ENCODE peak calls at places on chromosomes 13 and 19, in five cellular contexts. M is stomach, G is kidney, W is BJ, U is GM10248. L is an unnamed sample.
A peak's percentile ranks its signal among the peaks of the same experiment; 100 is the strongest.

GRCh38 chr13:21039097-21039800 is 22.1 kb downstream of the LATS2 start:
- DNase-seq in M (no peak), W (no peak), G (no peak), U (no peak), L (no peak)

GRCh38 chr19:44869728-44870470 is 21.2 kb upstream of the TOMM40 start:
- DNase-seq in U (no peak), W (no peak), M (no peak), G (no peak), L (no peak)

GRCh38 chr19:46529622-46530451 is 34.2 kb upstream of the PNMA8B start:
- DNase-seq in G (no peak), M (peak; percentile 69), W (no peak), U (peak; percentile 82), L (peak; percentile 63)

GRCh38 chr13:106318941-106319411 is 216.5 kb downstream of the EFNB2 start:
- DNase-seq in G (no peak), W (peak; percentile 76), U (no peak), M (no peak), L (no peak)

GRCh38 chr13:93248627-93249047 is 22.0 kb downstream of the GPC6 start:
- DNase-seq in G (no peak), W (no peak), M (peak; percentile 31), U (no peak), L (no peak)

GRCh38 chr13:89136678-89137077 is 1465.5 kb downstream of the SLITRK5 start:
- DNase-seq in W (no peak), G (no peak), U (no peak), M (no peak), L (no peak)

GRCh38 chr19:14525729-14526128 is 3.7 kb upstream of the TECR start:
- DNase-seq in U (no peak), G (no peak), W (no peak), M (no peak), L (no peak)

GRCh38 chr19:13846533-13847032 is 30.4 kb upstream of the NANOS3 start:
- DNase-seq in G (peak; percentile 97), U (peak; percentile 92), W (peak; percentile 68), M (peak; percentile 88), L (peak; percentile 92)

GRCh38 chr19:43562211-43562697 is 13.1 kb downstream of the XRCC1 start:
- DNase-seq in W (no peak), M (no peak), U (no peak), G (peak; percentile 46), L (peak; percentile 34)

GRCh38 chr13:32330438-32330837 is 15.1 kb downstream of the BRCA2 start:
- DNase-seq in U (no peak), W (peak; percentile 49), M (no peak), G (no peak), L (no peak)

GRCh38 chr13:53545340-53545941 is 516.8 kb downstream of the OLFM4 start:
- DNase-seq in M (no peak), G (peak; percentile 36), U (no peak), W (no peak), L (no peak)

GRCh38 chr19:32638625-32639024 is 36.4 kb downstream of the ANKRD27 start:
- DNase-seq in M (no peak), G (no peak), W (no peak), U (no peak), L (no peak)

GRCh38 chr13:37640499-37640898 is 41.9 kb upstream of the POSTN start:
- DNase-seq in W (no peak), U (no peak), G (no peak), M (no peak), L (no peak)

GRCh38 chr19:35738887-35739229 is 3.4 kb downstream of the IGFLR1 start:
- DNase-seq in M (no peak), U (no peak), W (no peak), G (no peak), L (no peak)

GRCh38 chr13:90738881-90739280 is 608.6 kb upstream of the MIR17HG start:
- DNase-seq in W (no peak), G (no peak), U (no peak), M (no peak), L (no peak)

GRCh38 chr19:31352296-31352781 is 3.1 kb upstream of the TSHZ3 start:
- DNase-seq in W (no peak), G (no peak), M (no peak), U (no peak), L (no peak)

GRCh38 chr19:49333426-49334288 is 1.5 kb upstream of the CD37 start:
- DNase-seq in U (peak; percentile 74), G (peak; percentile 84), W (no peak), M (peak; percentile 29), L (peak; percentile 81)

GRCh38 chr13:44106231-44107152 is 226.8 kb downstream of the LACC1 start:
- DNase-seq in G (no peak), M (no peak), U (no peak), W (no peak), L (no peak)

GRCh38 chr19:5738423-5738822 is 18.0 kb downstream of the CATSPERD start:
- DNase-seq in U (no peak), W (no peak), M (no peak), G (peak; percentile 77), L (no peak)

GRCh38 chr19:3479177-3479818 is 1.0 kb downstream of the SMIM24 start:
- DNase-seq in M (peak; percentile 40), U (peak; percentile 69), G (no peak), W (no peak), L (no peak)

GRCh38 chr19:41758846-41759245 is 3.5 kb downstream of the CEACAM6 start:
- DNase-seq in W (no peak), G (no peak), M (no peak), U (no peak), L (no peak)

GRCh38 chr19:5578094-5578846 is 10.5 kb upstream of the TINCR start:
- DNase-seq in M (peak; percentile 74), U (peak; percentile 90), G (peak; percentile 85), W (no peak), L (peak; percentile 73)

GRCh38 chr19:17686027-17686511 is 2.1 kb downstream of the UNC13A start:
- DNase-seq in M (no peak), U (no peak), W (no peak), G (no peak), L (no peak)

GRCh38 chr19:45140533-45140932 is 20.2 kb downstream of the NKPD1 start:
- DNase-seq in W (no peak), M (no peak), G (no peak), U (no peak), L (no peak)

DNA sequence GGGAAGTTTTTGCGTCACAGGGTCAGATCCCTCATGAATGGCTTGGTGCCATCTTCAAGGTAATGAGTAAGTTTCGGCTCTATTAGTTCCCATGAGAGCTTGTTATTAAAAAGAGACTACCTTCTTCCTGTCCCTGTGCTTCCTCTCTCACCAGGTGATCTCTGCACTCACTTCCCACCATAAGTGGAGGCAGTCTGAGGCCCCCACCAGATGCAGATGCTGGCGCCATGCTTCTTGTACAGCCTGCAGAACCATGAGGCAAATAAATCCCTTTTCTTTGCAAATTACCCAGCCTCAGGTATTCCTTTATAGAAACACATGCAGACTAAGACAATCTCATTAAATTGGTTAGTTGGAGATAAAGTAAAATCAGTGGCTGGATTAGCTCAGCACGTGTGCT is 75.6 kb upstream of the RFC3 start:
- DNase-seq in W (no peak), G (no peak), M (no peak), U (no peak), L (no peak)
- TF ChIP-seq CTCF in W (no peak), G (no peak), M (no peak), U (no peak), L (no peak)

GRCh38 chr13:19661561-19661960 is 28.1 kb downstream of the MPHOSPH8 start:
- DNase-seq in U (no peak), G (no peak), M (no peak), W (no peak), L (no peak)

GRCh38 chr13:19665427-19665859 is 32.0 kb downstream of the MPHOSPH8 start:
- DNase-seq in W (no peak), U (no peak), G (no peak), M (no peak), L (no peak)

GRCh38 chr13:19661126-19661525 is 27.7 kb downstream of the MPHOSPH8 start:
- DNase-seq in W (no peak), G (no peak), M (no peak), U (no peak), L (no peak)

GRCh38 chr13:19664481-19665230 is 31.2 kb downstream of the MPHOSPH8 start:
- DNase-seq in G (no peak), U (no peak), M (no peak), W (no peak), L (no peak)

DNA sequence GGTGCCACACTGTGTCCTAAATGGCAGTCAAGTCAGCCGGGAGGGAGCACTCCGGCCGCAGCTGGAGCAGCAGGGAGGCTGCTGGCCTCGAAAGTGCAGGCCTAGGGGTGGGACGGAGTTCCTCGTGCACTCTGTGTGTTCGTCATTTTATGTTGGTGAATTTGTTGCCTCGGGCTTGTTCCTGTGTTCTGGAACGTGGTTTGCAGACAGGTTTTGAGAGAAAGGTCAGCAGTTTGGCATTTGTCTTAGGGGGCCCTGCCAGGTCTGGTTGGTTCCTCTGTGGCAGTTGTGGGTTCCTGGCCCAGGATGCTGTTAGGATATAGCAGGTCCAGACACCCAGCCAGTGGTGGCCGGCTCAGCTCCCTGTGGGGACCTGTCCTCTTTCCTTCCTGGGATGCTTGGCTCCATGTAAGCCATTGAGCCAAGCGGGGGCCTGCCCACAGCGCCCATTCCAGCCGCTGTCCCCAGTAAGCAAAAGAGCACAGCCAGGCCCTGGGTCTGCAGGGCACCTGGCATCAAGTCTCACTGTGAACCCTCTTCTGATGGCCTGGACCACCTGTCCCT is 30.0 kb downstream of the MPHOSPH8 start:
- DNase-seq in M (no peak), U (no peak), W (no peak), G (no peak), L (no peak)
- TF ChIP-seq CTCF in M (no peak), U (no peak), W (no peak), G (no peak), L (no peak)

GRCh38 chr13:65990684-65991083 is 1239.5 kb downstream of the PCDH9 start:
- DNase-seq in U (no peak), W (no peak), M (no peak), G (no peak), L (no peak)
- TF ChIP-seq CTCF in U (no peak), W (no peak), M (no peak), G (no peak), L (no peak)

GRCh38 chr13:39279077-39279476 is 240.8 kb downstream of the NHLRC3 start:
- DNase-seq in M (no peak), W (no peak), U (no peak), G (no peak), L (no peak)

GRCh38 chr13:39283062-39283461 is 244.8 kb downstream of the NHLRC3 start:
- DNase-seq in M (no peak), W (no peak), G (no peak), U (no peak), L (no peak)

GRCh38 chr13:39282400-39282972 is 244.2 kb downstream of the NHLRC3 start:
- DNase-seq in M (no peak), U (peak; percentile 38), W (no peak), G (no peak), L (no peak)

GRCh38 chr13:39281539-39282150 is 243.4 kb downstream of the NHLRC3 start:
- DNase-seq in M (no peak), G (no peak), W (no peak), U (no peak), L (no peak)

DNA sequence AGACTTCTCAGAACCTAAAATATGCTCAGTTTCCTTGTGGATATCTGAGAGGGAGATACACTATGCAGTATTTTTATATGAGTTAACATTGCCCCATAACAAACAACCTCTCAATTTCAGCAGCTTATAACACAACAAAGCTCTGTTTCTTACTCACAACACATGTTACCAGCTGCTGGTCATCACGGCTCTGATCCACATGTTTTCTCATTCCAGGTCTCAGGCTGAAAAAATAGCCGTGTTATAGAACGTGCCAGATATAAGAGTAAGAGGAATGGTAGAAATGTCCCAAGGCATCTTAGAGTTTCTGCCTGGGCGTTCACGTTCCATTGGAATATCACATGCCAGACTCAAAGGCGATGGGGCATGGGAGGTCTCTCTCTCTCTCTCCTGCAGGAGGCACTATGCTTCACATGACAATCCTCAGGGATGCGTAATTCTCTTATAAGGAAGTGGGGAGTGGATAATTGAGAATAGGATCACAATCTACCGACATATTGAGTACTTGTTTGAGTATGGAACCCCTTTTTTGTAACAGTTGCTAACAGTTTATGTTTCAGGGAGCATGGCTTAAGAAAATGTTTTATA is 246.6 kb downstream of the NHLRC3 start:
- DNase-seq in W (no peak), M (no peak), G (no peak), U (no peak), L (no peak)
- TF ChIP-seq CTCF in W (peak; percentile 22), M (no peak), G (no peak), U (no peak), L (no peak)